ENCODE peak calls at places on chromosomes 12 and 14, in four cellular contexts. O, B, R and V are unnamed samples.

GRCh38 chr12:43060738-43061137 is 471.2 kb upstream of the PRICKLE1 start:
- DNase-seq in R (no peak), B (no peak), O (no peak), V (no peak)

GRCh38 chr12:49945394-49946080 is 5.0 kb upstream of the AQP2 start:
- DNase-seq in B (peak), R (peak), O (peak), V (peak)

GRCh38 chr12:24560192-24560591 is 388.7 kb downstream of the BCAT1 start:
- DNase-seq in O (no peak), R (no peak), B (no peak), V (no peak)

GRCh38 chr12:107322063-107322462 is 228.7 kb upstream of the CRY1 start:
- DNase-seq in B (no peak), R (no peak), O (no peak), V (no peak)

GRCh38 chr14:34043627-34044372 is 92.9 kb upstream of the EGLN3 start:
- DNase-seq in O (no peak), B (peak), R (peak), V (no peak)

GRCh38 chr12:3173008-3173553 is 95.9 kb downstream of the TSPAN9 start:
- DNase-seq in O (no peak), R (no peak), B (no peak), V (no peak)

GRCh38 chr12:102740157-102741032 is 176.6 kb downstream of the PAH start:
- DNase-seq in O (no peak), R (no peak), B (peak), V (no peak)

GRCh38 chr14:62015248-62015647 is 253.0 kb downstream of the SNAPC1 start:
- DNase-seq in R (no peak), B (no peak), O (no peak), V (no peak)

GRCh38 chr12:58455146-58455545 is 465.2 kb downstream of the LRIG3 start:
- DNase-seq in O (no peak), B (no peak), R (no peak), V (no peak)

GRCh38 chr14:71491925-71492324 is 440.3 kb upstream of the RGS6 start:
- DNase-seq in O (no peak), B (peak), R (no peak), V (no peak)

GRCh38 chr12:124302807-124303578 is 8.1 kb downstream of the RFLNA start:
- DNase-seq in O (no peak), R (no peak), B (no peak), V (no peak)

GRCh38 chr12:112506513-112507166 is 87.9 kb downstream of the PTPN11 start:
- DNase-seq in O (no peak), R (no peak), B (no peak), V (no peak)

GRCh38 chr14:101834387-101835165 is 73.1 kb downstream of the PPP2R5C start:
- DNase-seq in B (no peak), R (no peak), O (no peak), V (no peak)

GRCh38 chr12:43329381-43329780 is 222.6 kb downstream of the ADAMTS20 start:
- DNase-seq in R (no peak), O (no peak), B (no peak), V (no peak)

GRCh38 chr12:89325495-89325894 is 26.8 kb downstream of the DUSP6 start:
- DNase-seq in O (no peak), B (no peak), R (no peak), V (no peak)

GRCh38 chr12:57258977-57259970 is 8.3 kb upstream of the STAC3 start:
- DNase-seq in R (no peak), O (no peak), B (no peak), V (no peak)

GRCh38 chr12:27460471-27460978 is 14.0 kb downstream of the SMCO2 start:
- DNase-seq in B (no peak), R (no peak), O (no peak), V (no peak)

GRCh38 chr12:56128669-56129209 is 672 bp downstream of the ESYT1 start:
- DNase-seq in O (no peak), B (no peak), R (no peak), V (peak)

GRCh38 chr12:8914716-8915526 is 612 bp downstream of the PHC1 start:
- DNase-seq in O (peak), R (peak), B (peak), V (peak)

GRCh38 chr12:15721716-15722115 is 67.5 kb downstream of the EPS8 start:
- DNase-seq in R (no peak), B (no peak), O (no peak), V (no peak)

GRCh38 chr12:936377-937345 is 12.8 kb downstream of the RAD52 start:
- DNase-seq in R (no peak), O (no peak), B (peak), V (no peak)

GRCh38 chr12:132517740-132518100 is 27.8 kb downstream of the FBRSL1 start:
- DNase-seq in R (no peak), O (no peak), B (no peak), V (no peak)

GRCh38 chr14:68939893-68940613 is 39.0 kb downstream of the ACTN1 start:
- DNase-seq in R (no peak), B (peak), O (peak), V (peak)

GRCh38 chr12:77231548-77231947 is 166.2 kb upstream of the E2F7 start:
- DNase-seq in R (no peak), B (no peak), O (no peak), V (no peak)

GRCh38 chr14:99129211-99129696 is 142.7 kb downstream of the BCL11B start:
- DNase-seq in O (no peak), R (no peak), B (no peak), V (peak)

GRCh38 chr12:108815875-108816594 is 41.3 kb downstream of the SSH1 start:
- DNase-seq in B (no peak), O (no peak), R (no peak), V (no peak)

GRCh38 chr12:38956337-38956736 is 50.9 kb upstream of the CPNE8 start:
- DNase-seq in O (no peak), B (no peak), R (no peak), V (no peak)
- TF ChIP-seq SP1 in O (no peak), B (no peak), R (no peak), V (no peak)

GRCh38 chr14:104602933-104603325 is 1.6 kb downstream of the TMEM179 start:
- DNase-seq in O (peak), B (no peak), R (no peak), V (no peak)

GRCh38 chr14:104602315-104602932 is 2.1 kb downstream of the TMEM179 start:
- DNase-seq in B (no peak), O (no peak), R (no peak), V (no peak)

GRCh38 chr14:104601786-104602185 is 2.8 kb downstream of the TMEM179 start:
- DNase-seq in O (no peak), B (no peak), R (no peak), V (no peak)

GRCh38 chr14:104604461-104605449 is at the start of gene TMEM179:
- DNase-seq in O (peak), R (peak), B (peak), V (peak)

DNA sequence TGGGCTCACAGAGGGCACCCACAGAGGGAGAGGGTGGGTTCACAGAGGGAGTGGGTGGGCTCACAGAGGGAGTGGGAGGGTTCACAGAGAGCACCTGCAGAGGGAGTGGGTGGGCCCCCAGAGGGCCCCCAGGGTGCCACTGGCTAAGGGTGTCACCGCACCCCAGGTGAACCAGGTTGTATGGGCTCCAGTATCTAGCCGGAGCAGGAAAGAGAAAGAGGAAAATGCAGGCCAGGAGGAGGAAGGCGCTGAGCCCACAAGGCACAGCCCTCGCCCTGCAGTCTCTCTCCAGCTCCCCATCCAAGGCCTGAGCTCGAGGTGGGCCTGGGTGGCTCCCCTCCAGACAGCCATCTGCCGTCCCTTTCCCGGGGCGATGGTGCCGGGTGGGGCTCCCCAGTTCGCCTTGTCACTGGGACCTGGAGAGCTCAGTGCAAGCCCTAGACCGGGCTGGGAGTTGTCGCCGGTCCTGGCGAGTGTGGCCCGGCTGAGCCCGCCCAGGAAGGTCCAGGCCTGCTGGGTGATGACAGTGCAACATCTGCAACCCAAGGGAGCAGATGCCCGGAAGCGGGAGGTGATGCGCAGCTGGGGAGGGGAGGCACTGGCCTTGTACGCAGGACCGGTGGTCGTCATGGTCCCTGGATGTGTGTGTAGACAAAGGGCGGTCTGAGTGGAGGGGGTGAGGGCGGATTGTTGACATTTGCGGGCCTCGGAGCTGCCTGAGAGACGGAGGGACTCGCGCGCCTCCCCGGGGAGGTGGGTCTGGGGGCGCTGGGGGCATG is 760 bp downstream of the TMEM179 start:
- DNase-seq in R (no peak), O (peak), B (no peak), V (no peak)
- TF ChIP-seq ELF4 in R (no peak), O (no peak), B (no peak), V (no peak)

DNA sequence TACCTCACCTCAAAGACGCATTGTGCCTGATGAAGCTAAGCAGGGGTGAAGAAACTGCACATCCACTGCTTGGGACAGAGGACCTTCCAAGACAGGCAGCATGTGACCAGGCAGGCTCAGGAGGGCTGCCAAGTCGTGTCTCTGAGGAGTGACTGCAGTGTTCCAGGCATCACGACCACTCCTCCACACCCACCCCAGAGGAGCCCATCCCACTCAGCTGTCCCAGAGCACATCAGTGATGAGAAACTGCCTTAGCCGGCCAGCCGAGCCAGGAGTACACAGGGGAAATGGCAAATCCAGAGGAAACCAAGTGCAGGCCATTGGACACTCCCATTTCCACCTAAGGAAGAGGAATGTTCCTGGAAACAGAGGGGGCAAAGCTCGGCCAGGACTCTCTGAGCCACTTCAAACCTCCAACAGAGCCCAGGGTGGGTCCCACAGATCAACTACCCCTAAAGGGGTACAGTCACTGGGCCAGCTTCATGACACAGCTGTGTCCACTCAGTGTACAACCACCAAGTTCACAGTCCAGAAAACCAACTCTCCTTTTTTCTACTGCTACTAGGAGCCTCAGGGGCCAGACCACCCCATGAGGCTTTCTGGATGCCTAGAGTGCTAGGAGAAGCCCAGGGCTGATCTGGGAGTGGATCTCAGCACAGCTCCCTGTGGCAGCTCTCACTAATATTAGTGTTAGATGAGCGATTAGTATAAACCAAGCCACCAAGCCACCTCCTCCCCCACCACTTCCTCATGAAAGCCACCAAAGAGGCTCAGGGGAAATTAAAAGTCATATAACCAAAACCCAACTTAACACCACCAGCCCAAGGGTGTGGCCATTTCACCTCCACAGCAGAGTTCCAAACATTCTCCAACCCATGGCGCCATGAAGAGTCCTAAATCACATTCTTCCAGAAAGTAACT is 15.4 kb downstream of the PXN start:
- DNase-seq in O (no peak), R (no peak), B (no peak), V (no peak)
- TF ChIP-seq SP1 in O (no peak), R (no peak), B (no peak), V (no peak)

GRCh38 chr14:49306152-49306751 is 279.9 kb downstream of the RPS29 start:
- DNase-seq in R (peak), O (no peak), B (peak), V (no peak)
- TF ChIP-seq ELF4 in R (no peak), O (no peak), B (no peak), V (no peak)

GRCh38 chr12:88202500-88202899 is 60.4 kb downstream of the TMTC3 start:
- DNase-seq in O (no peak), B (no peak), R (no peak), V (no peak)
- TF ChIP-seq SP1 in O (no peak), B (no peak), R (no peak), V (no peak)

GRCh38 chr14:92322516-92322915 is 449 bp upstream of the SLC24A4 start:
- DNase-seq in R (no peak), B (no peak), O (peak), V (no peak)
- TF ChIP-seq ELF4 in R (no peak), B (no peak), O (no peak), V (no peak)

GRCh38 chr14:91875515-91876286 is 8.4 kb upstream of the TC2N start:
- DNase-seq in O (no peak), B (peak), R (no peak), V (no peak)

GRCh38 chr14:91876492-91876891 is 9.2 kb upstream of the TC2N start:
- DNase-seq in O (no peak), R (no peak), B (no peak), V (no peak)

GRCh38 chr14:91879196-91879595 is 11.9 kb upstream of the TC2N start:
- DNase-seq in B (no peak), O (no peak), R (no peak), V (no peak)

GRCh38 chr14:91878274-91878673 is 10.9 kb upstream of the TC2N start:
- DNase-seq in R (peak), B (no peak), O (no peak), V (no peak)

GRCh38 chr14:91877376-91877775 is 10.0 kb upstream of the TC2N start:
- DNase-seq in R (no peak), O (no peak), B (no peak), V (no peak)
- TF ChIP-seq SP1 in R (no peak), O (no peak), B (no peak), V (no peak)

DNA sequence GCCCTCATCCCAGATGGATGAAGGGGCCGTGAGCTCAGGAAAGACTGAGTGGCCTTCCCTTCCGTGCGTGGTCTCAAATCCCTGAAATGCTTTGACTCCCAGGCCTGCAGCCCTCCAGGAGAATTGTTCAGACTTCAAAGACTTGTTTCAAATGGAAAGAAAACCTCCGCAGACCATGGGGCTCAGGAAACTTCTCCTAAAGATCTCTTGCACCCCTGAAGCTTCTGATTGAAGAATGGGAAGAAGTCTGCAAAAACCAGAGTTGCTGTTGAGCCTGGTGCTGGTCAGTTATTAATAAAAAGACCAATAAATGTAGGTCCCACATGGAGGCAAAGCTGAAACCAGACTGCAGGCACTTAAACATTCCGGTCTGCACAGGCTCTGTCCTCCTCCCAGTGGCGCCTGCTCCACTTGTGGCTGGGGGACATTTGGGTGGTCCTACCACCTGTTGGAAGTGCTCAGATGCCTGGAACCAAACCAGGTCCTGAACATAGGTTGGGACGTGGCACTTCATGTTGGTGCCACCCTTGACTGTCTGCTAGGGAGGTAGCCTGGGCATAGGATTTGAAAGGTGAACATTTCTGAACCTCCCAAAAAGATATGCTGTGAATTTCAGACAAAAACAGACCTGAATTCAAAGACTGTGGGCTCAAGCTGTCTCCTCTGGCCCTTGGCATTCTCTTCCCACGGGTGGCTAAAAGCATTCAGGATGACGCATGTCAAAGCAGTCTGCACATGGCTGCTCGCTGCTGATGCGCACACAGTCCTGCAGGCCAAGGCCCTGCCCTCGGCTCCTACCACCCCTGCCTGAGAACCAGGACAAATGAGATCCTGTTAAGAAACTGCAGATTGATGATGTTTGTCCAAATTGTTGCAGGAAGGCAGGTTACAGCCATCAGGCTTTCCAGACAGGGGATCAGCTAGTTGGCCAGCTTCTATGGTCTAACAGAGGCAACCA is 36.2 kb upstream of the MEG3 start:
- DNase-seq in B (no peak), O (no peak), R (no peak), V (no peak)
- TF ChIP-seq ELF4 in B (no peak), O (no peak), R (no peak), V (no peak)

GRCh38 chr12:28799337-28799736 is 349.7 kb upstream of the FAR2 start:
- DNase-seq in R (no peak), B (no peak), O (no peak), V (no peak)

GRCh38 chr12:28800129-28800528 is 348.9 kb upstream of the FAR2 start:
- DNase-seq in O (no peak), B (no peak), R (no peak), V (no peak)

GRCh38 chr12:28793767-28794166 is 355.3 kb upstream of the FAR2 start:
- DNase-seq in B (no peak), R (no peak), O (no peak), V (no peak)

GRCh38 chr12:28795306-28795705 is 353.8 kb upstream of the FAR2 start:
- DNase-seq in R (no peak), O (no peak), B (no peak), V (no peak)

DNA sequence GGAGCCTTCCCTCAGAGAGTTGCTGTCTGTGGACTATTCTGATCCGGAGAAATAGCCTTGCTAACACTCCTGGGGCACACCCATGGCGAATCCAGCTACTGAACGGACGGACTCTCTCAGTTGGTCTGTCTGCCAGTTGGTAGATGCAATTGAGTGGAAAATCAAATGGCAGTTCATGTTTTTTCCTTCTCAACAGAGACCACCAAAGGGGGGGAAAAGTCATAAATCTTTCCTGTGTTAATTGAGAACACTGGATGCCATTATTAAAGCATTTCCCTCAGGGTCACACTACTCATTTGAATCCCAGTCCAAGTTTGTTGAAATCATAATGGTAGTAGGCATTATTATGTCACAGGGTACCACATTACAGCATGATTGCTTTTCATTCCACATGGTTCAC is 354.3 kb upstream of the FAR2 start:
- DNase-seq in R (no peak), O (no peak), B (no peak), V (no peak)
- TF ChIP-seq SP1 in R (no peak), O (no peak), B (no peak), V (no peak)

GRCh38 chr14:67863223-67863622 is 43.6 kb downstream of the RAD51B start:
- DNase-seq in O (no peak), R (no peak), B (no peak), V (no peak)
- TF ChIP-seq ELF4 in O (no peak), R (no peak), B (no peak), V (no peak)